ENCODE peak calls at places on chromosomes 1 and 21, in nine cellular contexts. One of them, this sample, is unnamed.

GRCh38 chr1:116172666-116173065 is 61.5 kb downstream of the MAB21L3 start:
- DNase-seq in mammary epithelial cell: no peak
- DNase-seq in cardiac muscle cell: no peak
- DNase-seq in PC-9: no peak
- DNase-seq in heart left ventricle: no peak
- DNase-seq in OCI-LY7: no peak
- DNase-seq in breast epithelium: no peak
- DNase-seq in HCT116: no peak
- DNase-seq in A549: no peak
- DNase-seq in this sample: no peak

GRCh38 chr1:225152061-225152460 is 222.6 kb downstream of the DNAH14 start:
- DNase-seq in mammary epithelial cell: no peak
- DNase-seq in cardiac muscle cell: no peak
- DNase-seq in PC-9: no peak
- DNase-seq in heart left ventricle: no peak
- DNase-seq in OCI-LY7: no peak
- DNase-seq in breast epithelium: no peak
- DNase-seq in HCT116: no peak
- DNase-seq in A549: no peak
- DNase-seq in this sample: no peak

GRCh38 chr1:232767381-232768074 is 37.7 kb upstream of the MAP10 start:
- DNase-seq in mammary epithelial cell: peak; percentile 78
- DNase-seq in cardiac muscle cell: no peak
- DNase-seq in PC-9: no peak
- DNase-seq in heart left ventricle: peak; percentile 27
- DNase-seq in OCI-LY7: no peak
- DNase-seq in breast epithelium: peak; percentile 74
- DNase-seq in HCT116: peak; percentile 10
- DNase-seq in A549: peak; percentile 77
- DNase-seq in this sample: no peak

GRCh38 chr1:116495534-116495933 is 75.3 kb downstream of the CD58 start:
- DNase-seq in mammary epithelial cell: no peak
- DNase-seq in cardiac muscle cell: no peak
- DNase-seq in PC-9: no peak
- DNase-seq in heart left ventricle: peak; percentile 55
- DNase-seq in OCI-LY7: no peak
- DNase-seq in breast epithelium: no peak
- DNase-seq in HCT116: no peak
- DNase-seq in A549: no peak
- DNase-seq in this sample: no peak

GRCh38 chr21:36437745-36438128 is 42.2 kb downstream of the CLDN14 start:
- DNase-seq in mammary epithelial cell: peak; percentile 61
- DNase-seq in cardiac muscle cell: no peak
- DNase-seq in PC-9: no peak
- DNase-seq in heart left ventricle: peak; percentile 67
- DNase-seq in OCI-LY7: no peak
- DNase-seq in breast epithelium: no peak
- DNase-seq in HCT116: no peak
- DNase-seq in A549: peak; percentile 78
- DNase-seq in this sample: no peak

GRCh38 chr1:238950786-238951185 is 435.6 kb upstream of the CHRM3 start:
- DNase-seq in mammary epithelial cell: no peak
- DNase-seq in cardiac muscle cell: no peak
- DNase-seq in PC-9: no peak
- DNase-seq in heart left ventricle: no peak
- DNase-seq in OCI-LY7: no peak
- DNase-seq in breast epithelium: no peak
- DNase-seq in HCT116: no peak
- DNase-seq in A549: no peak
- DNase-seq in this sample: no peak

GRCh38 chr1:31064685-31065309 is 720 bp downstream of the PUM1 start:
- DNase-seq in mammary epithelial cell: no peak
- DNase-seq in cardiac muscle cell: no peak
- DNase-seq in PC-9: no peak
- DNase-seq in heart left ventricle: no peak
- DNase-seq in OCI-LY7: peak; percentile 60
- DNase-seq in breast epithelium: no peak
- DNase-seq in HCT116: no peak
- DNase-seq in A549: no peak
- DNase-seq in this sample: peak; percentile 37

GRCh38 chr1:7235871-7236472 is 450.7 kb downstream of the CAMTA1 start:
- DNase-seq in mammary epithelial cell: no peak
- DNase-seq in cardiac muscle cell: no peak
- DNase-seq in PC-9: no peak
- DNase-seq in heart left ventricle: no peak
- DNase-seq in OCI-LY7: no peak
- DNase-seq in breast epithelium: no peak
- DNase-seq in HCT116: no peak
- DNase-seq in A549: no peak
- DNase-seq in this sample: no peak

GRCh38 chr1:210222288-210223006 is 10.1 kb upstream of the SERTAD4 start:
- DNase-seq in mammary epithelial cell: no peak
- DNase-seq in cardiac muscle cell: peak; percentile 86
- DNase-seq in PC-9: peak; percentile 65
- DNase-seq in heart left ventricle: peak; percentile 28
- DNase-seq in OCI-LY7: no peak
- DNase-seq in breast epithelium: no peak
- DNase-seq in HCT116: no peak
- DNase-seq in A549: peak; percentile 19
- DNase-seq in this sample: no peak

GRCh38 chr1:29761159-29761928 is 525.0 kb downstream of the PTPRU start:
- DNase-seq in mammary epithelial cell: no peak
- DNase-seq in cardiac muscle cell: no peak
- DNase-seq in PC-9: no peak
- DNase-seq in heart left ventricle: no peak
- DNase-seq in OCI-LY7: no peak
- DNase-seq in breast epithelium: no peak
- DNase-seq in HCT116: no peak
- DNase-seq in A549: no peak
- DNase-seq in this sample: no peak

GRCh38 chr1:147627435-147628110 is 42.8 kb downstream of the ACP6 start:
- DNase-seq in mammary epithelial cell: peak; percentile 6
- DNase-seq in cardiac muscle cell: peak; percentile 62
- DNase-seq in PC-9: peak; percentile 25
- DNase-seq in heart left ventricle: peak; percentile 62
- DNase-seq in OCI-LY7: peak; percentile 60
- DNase-seq in breast epithelium: no peak
- DNase-seq in HCT116: peak; percentile 13
- DNase-seq in A549: peak; percentile 43
- DNase-seq in this sample: peak; percentile 57

GRCh38 chr1:155220566-155220965 is 12.1 kb downstream of the MTX1 start:
- DNase-seq in mammary epithelial cell: no peak
- DNase-seq in cardiac muscle cell: no peak
- DNase-seq in PC-9: no peak
- DNase-seq in heart left ventricle: no peak
- DNase-seq in OCI-LY7: no peak
- DNase-seq in breast epithelium: no peak
- DNase-seq in HCT116: no peak
- DNase-seq in A549: no peak
- DNase-seq in this sample: no peak

GRCh38 chr1:160018900-160019299 is 12.9 kb downstream of the PIGM start:
- DNase-seq in mammary epithelial cell: peak; percentile 42
- DNase-seq in cardiac muscle cell: no peak
- DNase-seq in PC-9: no peak
- DNase-seq in heart left ventricle: no peak
- DNase-seq in OCI-LY7: no peak
- DNase-seq in breast epithelium: no peak
- DNase-seq in HCT116: no peak
- DNase-seq in A549: no peak
- DNase-seq in this sample: no peak

GRCh38 chr1:13710097-13710496 is 10.1 kb downstream of the PRDM2 start:
- DNase-seq in mammary epithelial cell: no peak
- DNase-seq in cardiac muscle cell: no peak
- DNase-seq in PC-9: no peak
- DNase-seq in heart left ventricle: no peak
- DNase-seq in OCI-LY7: no peak
- DNase-seq in breast epithelium: no peak
- DNase-seq in HCT116: no peak
- DNase-seq in A549: no peak
- DNase-seq in this sample: no peak

DNA sequence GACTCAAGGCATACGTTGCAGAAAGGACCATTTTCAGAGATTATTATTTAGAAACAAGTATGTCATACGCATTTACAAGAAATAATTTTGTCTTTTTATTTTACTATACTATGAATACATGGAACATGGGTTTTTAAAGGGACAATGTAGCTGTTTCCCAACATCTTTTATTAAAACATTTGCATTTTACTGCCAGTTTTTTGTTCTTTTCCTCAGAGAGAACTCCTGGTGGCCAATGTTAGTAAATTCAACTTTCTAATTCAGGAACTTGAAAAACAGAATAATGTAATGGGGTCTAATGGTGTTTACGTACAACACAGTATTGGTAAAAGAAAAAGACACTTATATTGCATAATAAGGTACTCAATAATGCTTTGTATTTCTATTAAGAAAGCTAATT is 14.9 kb downstream of the PRDM2 start:
- DNase-seq in mammary epithelial cell: no peak
- DNase-seq in cardiac muscle cell: no peak
- DNase-seq in PC-9: no peak
- DNase-seq in heart left ventricle: no peak
- DNase-seq in OCI-LY7: no peak
- DNase-seq in breast epithelium: no peak
- DNase-seq in HCT116: no peak
- DNase-seq in A549: no peak
- DNase-seq in this sample: no peak
- TF ChIP-seq CTCF in mammary epithelial cell: peak; percentile 17
- TF ChIP-seq CTCF in cardiac muscle cell: peak; percentile 26
- TF ChIP-seq CTCF in PC-9: no peak
- TF ChIP-seq CTCF in heart left ventricle: no peak
- TF ChIP-seq CTCF in OCI-LY7: peak; percentile 56
- TF ChIP-seq CTCF in breast epithelium: no peak
- TF ChIP-seq CTCF in HCT116: peak; percentile 45
- TF ChIP-seq CTCF in A549: no peak
- TF ChIP-seq CTCF in this sample: no peak

GRCh38 chr1:150973258-150973825 is 1.3 kb downstream of the CERS2 start:
- DNase-seq in mammary epithelial cell: no peak
- DNase-seq in cardiac muscle cell: no peak
- DNase-seq in PC-9: peak; percentile 8
- DNase-seq in heart left ventricle: peak; percentile 41
- DNase-seq in OCI-LY7: peak; percentile 21
- DNase-seq in breast epithelium: no peak
- DNase-seq in HCT116: no peak
- DNase-seq in A549: no peak
- DNase-seq in this sample: no peak

GRCh38 chr1:150971583-150972416 is 2.8 kb downstream of the CERS2 start:
- DNase-seq in mammary epithelial cell: no peak
- DNase-seq in cardiac muscle cell: peak; percentile 33
- DNase-seq in PC-9: no peak
- DNase-seq in heart left ventricle: no peak
- DNase-seq in OCI-LY7: peak; percentile 32
- DNase-seq in breast epithelium: no peak
- DNase-seq in HCT116: no peak
- DNase-seq in A549: no peak
- DNase-seq in this sample: no peak

GRCh38 chr1:150968491-150968890 is 6.1 kb downstream of the CERS2 start:
- DNase-seq in mammary epithelial cell: no peak
- DNase-seq in cardiac muscle cell: no peak
- DNase-seq in PC-9: no peak
- DNase-seq in heart left ventricle: no peak
- DNase-seq in OCI-LY7: no peak
- DNase-seq in breast epithelium: no peak
- DNase-seq in HCT116: no peak
- DNase-seq in A549: no peak
- DNase-seq in this sample: peak; percentile 75

GRCh38 chr1:150972417-150972940 is 2.2 kb downstream of the CERS2 start:
- DNase-seq in mammary epithelial cell: no peak
- DNase-seq in cardiac muscle cell: no peak
- DNase-seq in PC-9: no peak
- DNase-seq in heart left ventricle: no peak
- DNase-seq in OCI-LY7: no peak
- DNase-seq in breast epithelium: no peak
- DNase-seq in HCT116: no peak
- DNase-seq in A549: no peak
- DNase-seq in this sample: no peak

GRCh38 chr1:150970818-150971582 is 3.6 kb downstream of the CERS2 start:
- DNase-seq in mammary epithelial cell: no peak
- DNase-seq in cardiac muscle cell: peak; percentile 75
- DNase-seq in PC-9: no peak
- DNase-seq in heart left ventricle: peak; percentile 89
- DNase-seq in OCI-LY7: no peak
- DNase-seq in breast epithelium: peak; percentile 58
- DNase-seq in HCT116: no peak
- DNase-seq in A549: no peak
- DNase-seq in this sample: no peak
- H3K27ac ChIP-seq in mammary epithelial cell: no peak overlapping the region
- H3K27ac ChIP-seq in cardiac muscle cell: peak overlapping the region; percentile 99
- H3K27ac ChIP-seq in PC-9: no peak overlapping the region
- H3K27ac ChIP-seq in heart left ventricle: peak overlapping the region; percentile 99
- H3K27ac ChIP-seq in OCI-LY7: no peak overlapping the region
- H3K27ac ChIP-seq in breast epithelium: peak overlapping the region; percentile 89
- H3K27ac ChIP-seq in HCT116: peak overlapping the region; percentile 2
- H3K27ac ChIP-seq in A549: peak overlapping the region; percentile 98
- H3K27ac ChIP-seq in this sample: peak overlapping the region; percentile 87

GRCh38 chr1:91507330-91507729 is 6.7 kb downstream of the CDC7 start:
- DNase-seq in mammary epithelial cell: no peak
- DNase-seq in cardiac muscle cell: no peak
- DNase-seq in PC-9: no peak
- DNase-seq in heart left ventricle: no peak
- DNase-seq in OCI-LY7: no peak
- DNase-seq in breast epithelium: no peak
- DNase-seq in HCT116: no peak
- DNase-seq in A549: no peak
- DNase-seq in this sample: no peak

GRCh38 chr1:91510754-91511153 is 10.1 kb downstream of the CDC7 start:
- DNase-seq in mammary epithelial cell: no peak
- DNase-seq in cardiac muscle cell: no peak
- DNase-seq in PC-9: no peak
- DNase-seq in heart left ventricle: no peak
- DNase-seq in OCI-LY7: no peak
- DNase-seq in breast epithelium: no peak
- DNase-seq in HCT116: no peak
- DNase-seq in A549: no peak
- DNase-seq in this sample: no peak

GRCh38 chr1:91515994-91516393 is 15.3 kb downstream of the CDC7 start:
- DNase-seq in mammary epithelial cell: no peak
- DNase-seq in cardiac muscle cell: no peak
- DNase-seq in PC-9: no peak
- DNase-seq in heart left ventricle: no peak
- DNase-seq in OCI-LY7: no peak
- DNase-seq in breast epithelium: no peak
- DNase-seq in HCT116: no peak
- DNase-seq in A549: no peak
- DNase-seq in this sample: no peak

GRCh38 chr1:91511386-91511785 is 10.7 kb downstream of the CDC7 start:
- DNase-seq in mammary epithelial cell: peak; percentile 10
- DNase-seq in cardiac muscle cell: peak; percentile 54
- DNase-seq in PC-9: no peak
- DNase-seq in heart left ventricle: no peak
- DNase-seq in OCI-LY7: peak; percentile 48
- DNase-seq in breast epithelium: no peak
- DNase-seq in HCT116: peak; percentile 16
- DNase-seq in A549: peak; percentile 51
- DNase-seq in this sample: no peak

GRCh38 chr1:91513160-91513559 is 12.5 kb downstream of the CDC7 start:
- DNase-seq in mammary epithelial cell: no peak
- DNase-seq in cardiac muscle cell: peak; percentile 12
- DNase-seq in PC-9: no peak
- DNase-seq in heart left ventricle: no peak
- DNase-seq in OCI-LY7: no peak
- DNase-seq in breast epithelium: no peak
- DNase-seq in HCT116: no peak
- DNase-seq in A549: no peak
- DNase-seq in this sample: no peak
- TF ChIP-seq CTCF in mammary epithelial cell: peak; percentile 26
- TF ChIP-seq CTCF in cardiac muscle cell: peak; percentile 34
- TF ChIP-seq CTCF in PC-9: peak; percentile 73
- TF ChIP-seq CTCF in heart left ventricle: peak; percentile 65
- TF ChIP-seq CTCF in OCI-LY7: peak; percentile 28
- TF ChIP-seq CTCF in breast epithelium: peak; percentile 55
- TF ChIP-seq CTCF in HCT116: peak; percentile 33
- TF ChIP-seq CTCF in A549: peak; percentile 8
- TF ChIP-seq CTCF in this sample: no peak

GRCh38 chr1:227779651-227780050 is 35.8 kb upstream of the PRSS38 start:
- DNase-seq in mammary epithelial cell: no peak
- DNase-seq in cardiac muscle cell: no peak
- DNase-seq in PC-9: no peak
- DNase-seq in heart left ventricle: peak; percentile 11
- DNase-seq in OCI-LY7: no peak
- DNase-seq in breast epithelium: no peak
- DNase-seq in HCT116: no peak
- DNase-seq in A549: no peak
- DNase-seq in this sample: no peak
- H3K27ac ChIP-seq in mammary epithelial cell: no peak overlapping the region
- H3K27ac ChIP-seq in cardiac muscle cell: no peak overlapping the region
- H3K27ac ChIP-seq in PC-9: no peak overlapping the region
- H3K27ac ChIP-seq in heart left ventricle: no peak overlapping the region
- H3K27ac ChIP-seq in OCI-LY7: no peak overlapping the region
- H3K27ac ChIP-seq in breast epithelium: no peak overlapping the region
- H3K27ac ChIP-seq in HCT116: no peak overlapping the region
- H3K27ac ChIP-seq in A549: no peak overlapping the region
- H3K27ac ChIP-seq in this sample: no peak overlapping the region